ENCODE peak calls at places on chromosomes 2 and 18, in four cellular contexts. One of them, this sample, is unnamed.

GRCh38 chr2:201070966-201071304 is 536 bp downstream of the HYCC2 start:
- DNase-seq in astrocyte of the spinal cord: peak; percentile 15
- DNase-seq in stomach: no peak
- DNase-seq in sigmoid colon: no peak
- DNase-seq in this sample: peak; percentile 16

GRCh38 chr2:31476511-31477171 is 62.1 kb upstream of the XDH start:
- DNase-seq in astrocyte of the spinal cord: no peak
- DNase-seq in stomach: no peak
- DNase-seq in sigmoid colon: no peak
- DNase-seq in this sample: peak; percentile 77

GRCh38 chr2:176552456-176553135 is 283.4 kb downstream of the MTX2 start:
- DNase-seq in astrocyte of the spinal cord: peak; percentile 83
- DNase-seq in stomach: no peak
- DNase-seq in sigmoid colon: no peak
- DNase-seq in this sample: peak; percentile 85

GRCh38 chr2:237896507-237896892 is 37.1 kb downstream of the RAMP1 start:
- DNase-seq in astrocyte of the spinal cord: peak; percentile 30
- DNase-seq in stomach: no peak
- DNase-seq in sigmoid colon: no peak
- DNase-seq in this sample: peak; percentile 17

GRCh38 chr18:55124078-55124477 is 164.8 kb upstream of the CCDC68 start:
- DNase-seq in astrocyte of the spinal cord: peak; percentile 88
- DNase-seq in stomach: no peak
- DNase-seq in sigmoid colon: no peak
- DNase-seq in this sample: peak; percentile 8

GRCh38 chr2:227308784-227309183 is 16.3 kb upstream of the MFF start:
- DNase-seq in astrocyte of the spinal cord: no peak
- DNase-seq in stomach: no peak
- DNase-seq in sigmoid colon: no peak
- DNase-seq in this sample: peak; percentile 12

GRCh38 chr2:126798276-126799140 is 100.2 kb upstream of the TEX51 start:
- DNase-seq in astrocyte of the spinal cord: no peak
- DNase-seq in stomach: peak; percentile 19
- DNase-seq in sigmoid colon: peak; percentile 35
- DNase-seq in this sample: no peak

GRCh38 chr2:29615841-29616240 is 305.5 kb downstream of the ALK start:
- DNase-seq in astrocyte of the spinal cord: no peak
- DNase-seq in stomach: no peak
- DNase-seq in sigmoid colon: no peak
- DNase-seq in this sample: no peak

GRCh38 chr2:219001577-219002394 is 8.6 kb upstream of the CRYBA2 start:
- DNase-seq in astrocyte of the spinal cord: no peak
- DNase-seq in stomach: peak; percentile 95
- DNase-seq in sigmoid colon: no peak
- DNase-seq in this sample: no peak

GRCh38 chr2:45170976-45171514 is 161.8 kb upstream of the SIX2 start:
- DNase-seq in astrocyte of the spinal cord: peak; percentile 56
- DNase-seq in stomach: no peak
- DNase-seq in sigmoid colon: no peak
- DNase-seq in this sample: no peak

GRCh38 chr2:20590704-20591515 is 60.0 kb downstream of the HS1BP3 start:
- DNase-seq in astrocyte of the spinal cord: no peak
- DNase-seq in stomach: peak; percentile 23
- DNase-seq in sigmoid colon: peak; percentile 74
- DNase-seq in this sample: no peak

GRCh38 chr18:28855524-28855923 is 678.6 kb upstream of the CDH2 start:
- DNase-seq in astrocyte of the spinal cord: peak; percentile 18
- DNase-seq in stomach: no peak
- DNase-seq in sigmoid colon: no peak
- DNase-seq in this sample: peak; percentile 86

GRCh38 chr2:210199854-210200253 is 25.4 kb downstream of the ACADL start:
- DNase-seq in astrocyte of the spinal cord: no peak
- DNase-seq in stomach: no peak
- DNase-seq in sigmoid colon: no peak
- DNase-seq in this sample: no peak

GRCh38 chr2:45494275-45494977 is 116.6 kb downstream of the SRBD1 start:
- DNase-seq in astrocyte of the spinal cord: peak; percentile 79
- DNase-seq in stomach: no peak
- DNase-seq in sigmoid colon: no peak
- DNase-seq in this sample: peak; percentile 91

GRCh38 chr2:9057939-9058761 is 54.7 kb upstream of the MBOAT2 start:
- DNase-seq in astrocyte of the spinal cord: peak; percentile 81
- DNase-seq in stomach: no peak
- DNase-seq in sigmoid colon: no peak
- DNase-seq in this sample: peak; percentile 66

GRCh38 chr2:8631465-8632005 is 50.3 kb upstream of the ID2 start:
- DNase-seq in astrocyte of the spinal cord: no peak
- DNase-seq in stomach: no peak
- DNase-seq in sigmoid colon: no peak
- DNase-seq in this sample: no peak

GRCh38 chr18:49725809-49726514 is 87.4 kb downstream of the ACAA2 start:
- DNase-seq in astrocyte of the spinal cord: peak; percentile 99
- DNase-seq in stomach: no peak
- DNase-seq in sigmoid colon: peak; percentile 91
- DNase-seq in this sample: peak; percentile 99

GRCh38 chr2:75960134-75961009 is 249.7 kb upstream of the GCFC2 start:
- DNase-seq in astrocyte of the spinal cord: no peak
- DNase-seq in stomach: no peak
- DNase-seq in sigmoid colon: no peak
- DNase-seq in this sample: no peak

GRCh38 chr2:180227461-180227860 is 220.4 kb upstream of the CWC22 start:
- DNase-seq in astrocyte of the spinal cord: no peak
- DNase-seq in stomach: no peak
- DNase-seq in sigmoid colon: no peak
- DNase-seq in this sample: peak; percentile 46

GRCh38 chr2:128772671-128773070 is 454.0 kb upstream of the HS6ST1 start:
- DNase-seq in astrocyte of the spinal cord: no peak
- DNase-seq in stomach: no peak
- DNase-seq in sigmoid colon: peak; percentile 25
- DNase-seq in this sample: no peak

GRCh38 chr2:38190542-38191218 is 114.7 kb upstream of the CYP1B1 start:
- DNase-seq in astrocyte of the spinal cord: peak; percentile 83
- DNase-seq in stomach: no peak
- DNase-seq in sigmoid colon: no peak
- DNase-seq in this sample: peak; percentile 95

GRCh38 chr2:84731185-84731584 is 149.7 kb downstream of the TRABD2A start:
- DNase-seq in astrocyte of the spinal cord: no peak
- DNase-seq in stomach: no peak
- DNase-seq in sigmoid colon: no peak
- DNase-seq in this sample: no peak

GRCh38 chr2:46459694-46460093 is 19.7 kb upstream of the TMEM247 start:
- DNase-seq in astrocyte of the spinal cord: no peak
- DNase-seq in stomach: no peak
- DNase-seq in sigmoid colon: no peak
- DNase-seq in this sample: no peak

GRCh38 chr18:13889661-13890060 is 25.7 kb downstream of the MC2R start:
- DNase-seq in astrocyte of the spinal cord: no peak
- DNase-seq in stomach: no peak
- DNase-seq in sigmoid colon: no peak
- DNase-seq in this sample: no peak

GRCh38 chr18:76444436-76445105 is 50.5 kb downstream of the ZNF516 start:
- DNase-seq in astrocyte of the spinal cord: no peak
- DNase-seq in stomach: no peak
- DNase-seq in sigmoid colon: no peak
- DNase-seq in this sample: no peak

GRCh38 chr2:27713201-27713600 is 49.5 kb downstream of the SLC4A1AP start:
- DNase-seq in astrocyte of the spinal cord: no peak
- DNase-seq in stomach: no peak
- DNase-seq in sigmoid colon: no peak
- DNase-seq in this sample: no peak

GRCh38 chr2:100924520-100925451 is 77.3 kb upstream of the RPL31 start:
- DNase-seq in astrocyte of the spinal cord: peak; percentile 85
- DNase-seq in stomach: peak; percentile 35
- DNase-seq in sigmoid colon: no peak
- DNase-seq in this sample: peak; percentile 90

GRCh38 chr18:66872277-66872676 is 268.4 kb upstream of the CDH19 start:
- DNase-seq in astrocyte of the spinal cord: peak; percentile 25
- DNase-seq in stomach: no peak
- DNase-seq in sigmoid colon: no peak
- DNase-seq in this sample: no peak

GRCh38 chr2:47127862-47128543 is 27.1 kb downstream of the STPG4 start:
- DNase-seq in astrocyte of the spinal cord: no peak
- DNase-seq in stomach: no peak
- DNase-seq in sigmoid colon: no peak
- DNase-seq in this sample: no peak

GRCh38 chr2:239928457-239929350 is 96.4 kb downstream of the NDUFA10 start:
- DNase-seq in astrocyte of the spinal cord: no peak
- DNase-seq in stomach: peak; percentile 23
- DNase-seq in sigmoid colon: peak; percentile 61
- DNase-seq in this sample: no peak
- TF ChIP-seq CTCF in astrocyte of the spinal cord: no peak
- TF ChIP-seq CTCF in stomach: no peak
- TF ChIP-seq CTCF in sigmoid colon: no peak
- TF ChIP-seq CTCF in this sample: no peak

GRCh38 chr18:79048245-79048632 is 21.0 kb upstream of the ATP9B start:
- DNase-seq in astrocyte of the spinal cord: no peak
- DNase-seq in stomach: no peak
- DNase-seq in sigmoid colon: no peak
- DNase-seq in this sample: no peak
- H3K4me3 ChIP-seq in astrocyte of the spinal cord: no peak overlapping the region
- H3K4me3 ChIP-seq in stomach: no peak overlapping the region
- H3K4me3 ChIP-seq in sigmoid colon: no peak overlapping the region
- H3K4me3 ChIP-seq in this sample: no peak overlapping the region

GRCh38 chr2:98025481-98026037 is 29.8 kb upstream of the TMEM131 start:
- DNase-seq in astrocyte of the spinal cord: no peak
- DNase-seq in stomach: no peak
- DNase-seq in sigmoid colon: no peak
- DNase-seq in this sample: no peak
- TF ChIP-seq CTCF in astrocyte of the spinal cord: no peak
- TF ChIP-seq CTCF in stomach: no peak
- TF ChIP-seq CTCF in sigmoid colon: no peak
- TF ChIP-seq CTCF in this sample: no peak

GRCh38 chr2:158518083-158518482 is 61.3 kb downstream of the PKP4 start:
- DNase-seq in astrocyte of the spinal cord: no peak
- DNase-seq in stomach: no peak
- DNase-seq in sigmoid colon: peak; percentile 61
- DNase-seq in this sample: peak; percentile 74

DNA sequence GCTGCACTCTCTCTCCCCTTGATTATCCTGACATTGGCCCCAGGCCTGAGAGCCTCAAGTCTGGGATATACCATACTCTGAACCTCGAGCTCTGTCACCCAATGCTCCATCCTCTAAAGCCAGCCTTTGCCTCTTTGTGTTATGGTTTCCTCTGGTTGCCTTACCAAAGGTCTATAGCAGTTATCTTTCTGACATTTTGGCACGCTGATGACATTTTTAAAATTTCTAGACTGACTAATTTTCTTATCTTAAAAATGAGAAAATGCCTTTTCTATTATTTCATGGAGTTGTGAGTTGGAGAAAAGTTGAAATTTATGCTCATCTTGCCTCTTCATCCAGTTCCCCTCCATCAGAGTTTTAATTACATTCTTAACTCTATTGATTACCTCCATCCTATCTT is 62.7 kb downstream of the PKP4 start:
- DNase-seq in astrocyte of the spinal cord: no peak
- DNase-seq in stomach: no peak
- DNase-seq in sigmoid colon: no peak
- DNase-seq in this sample: peak; percentile 61
- H3K4me3 ChIP-seq in astrocyte of the spinal cord: no peak overlapping the region
- H3K4me3 ChIP-seq in stomach: no peak overlapping the region
- H3K4me3 ChIP-seq in sigmoid colon: no peak overlapping the region
- H3K4me3 ChIP-seq in this sample: no peak overlapping the region

GRCh38 chr2:64205415-64205814 is 61.2 kb upstream of the PELI1 start:
- DNase-seq in astrocyte of the spinal cord: no peak
- DNase-seq in stomach: no peak
- DNase-seq in sigmoid colon: no peak
- DNase-seq in this sample: no peak

GRCh38 chr2:64204716-64205115 is 60.5 kb upstream of the PELI1 start:
- DNase-seq in astrocyte of the spinal cord: no peak
- DNase-seq in stomach: no peak
- DNase-seq in sigmoid colon: no peak
- DNase-seq in this sample: no peak

GRCh38 chr2:64202206-64202864 is 58.1 kb upstream of the PELI1 start:
- DNase-seq in astrocyte of the spinal cord: peak; percentile 33
- DNase-seq in stomach: no peak
- DNase-seq in sigmoid colon: no peak
- DNase-seq in this sample: peak; percentile 7

GRCh38 chr2:64203131-64204005 is 59.1 kb upstream of the PELI1 start:
- DNase-seq in astrocyte of the spinal cord: peak; percentile 55
- DNase-seq in stomach: no peak
- DNase-seq in sigmoid colon: no peak
- DNase-seq in this sample: peak; percentile 36

GRCh38 chr2:64204006-64204632 is 59.9 kb upstream of the PELI1 start:
- DNase-seq in astrocyte of the spinal cord: no peak
- DNase-seq in stomach: no peak
- DNase-seq in sigmoid colon: peak; percentile 73
- DNase-seq in this sample: peak; percentile 41
- TF ChIP-seq CTCF in astrocyte of the spinal cord: no peak
- TF ChIP-seq CTCF in stomach: no peak
- TF ChIP-seq CTCF in sigmoid colon: no peak
- TF ChIP-seq CTCF in this sample: no peak